ENCODE peak calls at places on chromosome 21, in five cellular contexts. U is HepG2, P is H1, M is GM12878, F is K562. J is an unnamed sample.

GRCh38 chr21:42661688-42662429 is 8.4 kb downstream of the PDE9A start:
- DNase-seq in M (no peak), U (no peak), P (no peak), F (no peak), J (no peak)

GRCh38 chr21:33825898-33826297 is 89.7 kb downstream of the ATP5PO start:
- DNase-seq in P (no peak), U (no peak), F (no peak), M (no peak), J (no peak)

GRCh38 chr21:33078907-33079582 is 9.1 kb downstream of the OLIG1 start:
- DNase-seq in U (peak), F (peak), M (peak), P (no peak), J (peak)

GRCh38 chr21:29072873-29073221 is 601 bp downstream of the CCT8 start:
- DNase-seq in M (no peak), P (no peak), U (peak), F (no peak), J (no peak)

GRCh38 chr21:33789697-33790096 is 125.9 kb downstream of the ATP5PO start:
- DNase-seq in F (no peak), M (no peak), P (no peak), U (no peak), J (no peak)

GRCh38 chr21:31471865-31472264 is 127.8 kb upstream of the TIAM1 start:
- DNase-seq in F (no peak), U (no peak), P (no peak), M (no peak), J (no peak)

GRCh38 chr21:20618878-20619277 is 379.3 kb upstream of the NCAM2 start:
- DNase-seq in M (no peak), U (no peak), F (no peak), P (no peak), J (no peak)

GRCh38 chr21:41947596-41948403 is 6.0 kb downstream of the C2CD2 start:
- DNase-seq in U (no peak), M (no peak), P (no peak), F (no peak), J (no peak)

GRCh38 chr21:22764222-22764621 is 1766.0 kb downstream of the NCAM2 start:
- DNase-seq in M (no peak), P (no peak), F (no peak), U (no peak), J (no peak)

GRCh38 chr21:27648560-27648959 is 681.7 kb upstream of the ADAMTS5 start:
- DNase-seq in F (no peak), M (no peak), P (no peak), U (no peak), J (no peak)

GRCh38 chr21:46307625-46308024 is 16.0 kb downstream of the C21orf58 start:
- DNase-seq in M (no peak), P (no peak), U (no peak), F (no peak), J (no peak)

GRCh38 chr21:42317341-42317741 is 2.1 kb upstream of the TFF3 start:
- DNase-seq in F (no peak), M (no peak), P (peak), U (no peak), J (no peak)

GRCh38 chr21:41678944-41679343 is 87.9 kb downstream of the RIPK4 start:
- DNase-seq in U (peak), M (no peak), F (peak), P (peak), J (peak)

GRCh38 chr21:16323586-16323985 is 593.8 kb downstream of the USP25 start:
- DNase-seq in F (no peak), U (no peak), M (no peak), P (no peak), J (no peak)

GRCh38 chr21:36699026-36699545 is at the start of gene SIM2:
- DNase-seq in M (no peak), F (peak), P (no peak), U (no peak), J (peak)

GRCh38 chr21:40827509-40827908 is 19.4 kb downstream of the DSCAM start:
- DNase-seq in P (no peak), M (no peak), F (no peak), U (no peak), J (no peak)

GRCh38 chr21:39444406-39445145 is 1.0 kb downstream of the LCA5L start:
- DNase-seq in P (no peak), U (no peak), M (no peak), F (peak), J (no peak)

DNA sequence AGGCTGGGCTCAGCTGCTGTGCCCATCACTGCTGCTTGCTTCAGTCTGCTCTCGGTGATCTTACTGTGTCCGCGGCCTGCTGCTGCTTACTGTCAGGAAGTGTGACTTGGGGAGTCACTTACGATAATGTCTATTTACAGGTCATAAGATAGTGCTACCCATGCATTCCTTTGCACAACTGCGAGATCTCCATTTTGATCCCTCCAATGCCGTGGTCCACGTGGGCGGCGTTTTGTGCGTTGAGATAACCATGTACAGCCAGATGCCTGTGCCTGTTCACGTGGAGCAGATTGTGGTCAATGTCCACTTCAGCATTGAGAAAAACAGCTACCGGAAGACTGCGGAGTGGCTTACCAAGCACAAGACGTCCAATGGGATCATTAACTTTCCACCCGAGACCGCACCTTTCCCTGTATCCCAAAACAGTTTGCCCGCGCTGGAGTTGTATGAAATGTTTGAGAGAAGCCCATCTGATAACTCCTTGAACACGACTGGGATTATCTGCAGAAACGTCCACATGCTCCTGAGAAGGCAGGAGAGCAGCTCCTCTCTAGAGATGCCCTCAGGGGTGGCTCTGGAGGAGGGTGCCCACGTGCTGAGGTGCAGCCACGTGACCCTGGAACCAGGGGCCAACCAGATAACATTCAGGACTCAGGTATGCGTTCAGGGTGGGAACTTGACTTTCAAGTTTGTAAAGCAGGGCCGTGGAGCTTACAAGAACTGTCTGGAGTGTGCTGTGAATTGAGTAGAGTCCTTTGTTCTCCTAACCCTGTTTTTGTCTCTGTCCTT is 24.4 kb upstream of the PWP2 start:
- DNase-seq in M (no peak), P (no peak), F (no peak), U (no peak), J (no peak)
- TF ChIP-seq RAD21 in M (no peak), P (no peak), F (peak), U (no peak), J (no peak)

GRCh38 chr21:38286739-38287426 is 30.1 kb downstream of the KCNJ15 start:
- DNase-seq in F (no peak), P (no peak), U (no peak), M (no peak), J (no peak)

GRCh38 chr21:38291875-38292274 is 35.1 kb downstream of the KCNJ15 start:
- DNase-seq in P (no peak), M (no peak), U (no peak), F (no peak), J (no peak)

GRCh38 chr21:38290809-38291208 is 34.0 kb downstream of the KCNJ15 start:
- DNase-seq in P (no peak), F (no peak), M (no peak), U (no peak), J (no peak)

GRCh38 chr21:38293113-38293512 is 36.3 kb downstream of the KCNJ15 start:
- DNase-seq in M (no peak), F (no peak), U (no peak), P (no peak), J (no peak)

GRCh38 chr21:38289697-38290096 is 32.9 kb downstream of the KCNJ15 start:
- DNase-seq in M (no peak), P (no peak), U (no peak), F (no peak), J (no peak)
- TF ChIP-seq POLR2AphosphoS5 in M (no peak), P (no peak), U (no peak), F (no peak), J (no peak)

DNA sequence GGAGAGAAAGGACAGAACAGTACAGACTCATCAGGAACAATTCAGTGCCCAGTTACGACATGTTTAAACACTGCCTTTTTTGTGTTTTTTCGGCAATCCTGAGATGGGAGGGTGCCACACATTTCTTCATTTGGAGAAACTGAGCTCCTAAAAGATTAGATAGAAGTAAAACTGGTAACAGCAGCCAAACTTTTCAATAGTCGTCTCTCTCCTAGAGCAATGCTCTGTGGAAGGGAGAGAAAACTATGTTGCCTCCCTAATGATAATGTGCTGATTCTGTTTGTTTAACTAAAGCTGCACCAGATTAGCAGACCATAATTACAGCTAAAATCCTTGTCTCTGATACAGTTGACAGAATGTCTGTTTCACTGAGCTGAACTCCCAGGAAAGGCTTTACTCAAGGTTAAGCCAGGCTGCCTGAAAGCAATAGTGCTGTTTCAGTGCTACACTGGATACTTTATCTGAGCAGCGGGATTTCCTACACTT is 76.2 kb upstream of the CXADR start:
- DNase-seq in F (no peak), P (no peak), M (no peak), U (peak), J (no peak)
- TF ChIP-seq CEBPB in F (no peak), P (no peak), M (no peak), U (no peak), J (no peak)

DNA sequence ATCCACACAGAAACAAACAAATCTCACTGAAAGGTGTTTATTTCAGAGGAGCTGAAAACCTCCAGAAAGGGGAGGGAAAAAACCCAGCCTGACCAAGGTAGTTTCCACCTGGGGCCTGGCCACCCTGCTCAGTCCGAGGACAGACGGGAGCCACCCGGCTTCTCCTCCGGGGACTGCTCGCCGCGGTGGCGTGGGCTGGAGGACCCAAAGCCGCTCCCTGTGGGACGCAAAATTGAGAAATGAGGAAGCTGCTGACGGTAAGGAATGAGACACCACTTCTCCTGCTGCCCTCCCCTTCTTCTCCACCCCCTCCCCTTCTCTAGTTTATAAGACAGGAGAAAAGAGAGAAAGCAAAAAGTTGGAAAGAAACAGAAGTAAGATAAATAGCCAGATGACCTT is 12.7 kb downstream of the ITGB2 start:
- DNase-seq in M (no peak), P (no peak), U (no peak), F (peak), J (no peak)
- TF ChIP-seq RAD21 in M (no peak), P (no peak), U (no peak), F (peak), J (no peak)

GRCh38 chr21:37737996-37738395 is 178.3 kb downstream of the KCNJ6 start:
- DNase-seq in F (no peak), P (no peak), U (no peak), M (no peak), J (no peak)
- TF ChIP-seq POLR2AphosphoS5 in F (no peak), P (no peak), U (no peak), M (no peak), J (no peak)